ENCODE peak calls at places on chromosomes 1 and 21, in five cellular contexts. H, M, K, E and S are unnamed samples. For H4K20me1, the result is how much of the 10 kb centered on the place peaks cover.

GRCh38 chr1:15958111-15958510 is 17.8 kb downstream of the ZBTB17 start:
- DNase-seq in K (no peak), M (no peak), H (no peak), E (no peak), S (no peak)

GRCh38 chr1:92921031-92922023 is 39.9 kb downstream of the DIPK1A start:
- DNase-seq in E (no peak), M (no peak), K (no peak), H (no peak), S (no peak)

GRCh38 chr1:48869116-48869893 is 92.6 kb upstream of the BEND5 start:
- DNase-seq in K (no peak), M (no peak), E (no peak), H (no peak), S (no peak)

GRCh38 chr1:62196091-62196690 is 1.5 kb downstream of the L1TD1 start:
- DNase-seq in E (no peak), M (no peak), K (no peak), H (no peak), S (no peak)

GRCh38 chr1:169108897-169109560 is 2.5 kb downstream of the ATP1B1 start:
- DNase-seq in K (peak), E (peak), M (no peak), H (no peak), S (no peak)

GRCh38 chr21:44593598-44594405 is 1.5 kb upstream of the KRTAP10-6 start:
- DNase-seq in M (no peak), K (no peak), E (peak), H (no peak), S (peak)

GRCh38 chr1:201530741-201531521 is 8.0 kb upstream of the NAV1 start:
- DNase-seq in H (peak), M (peak), E (peak), K (peak), S (peak)

GRCh38 chr1:208951908-208952307 is 631.6 kb upstream of the CAMK1G start:
- DNase-seq in K (peak), H (peak), E (no peak), M (no peak), S (no peak)

GRCh38 chr1:44696789-44697188 is 22.3 kb downstream of the ARMH1 start:
- DNase-seq in E (no peak), H (no peak), K (no peak), M (no peak), S (no peak)

GRCh38 chr1:65791860-65792670 is 630 bp upstream of the PDE4B start:
- DNase-seq in E (no peak), K (no peak), M (no peak), H (peak), S (peak)

GRCh38 chr1:235697517-235697916 is 47.9 kb upstream of the GNG4 start:
- DNase-seq in M (no peak), E (no peak), K (no peak), H (no peak), S (no peak)

GRCh38 chr21:41120997-41121396 is 47.0 kb upstream of the BACE2 start:
- DNase-seq in H (no peak), M (no peak), K (no peak), E (no peak), S (no peak)

GRCh38 chr1:210025870-210026269 is 87.9 kb downstream of the SYT14 start:
- DNase-seq in M (no peak), H (no peak), K (no peak), E (no peak), S (no peak)

GRCh38 chr1:24117722-24118409 is 5.9 kb upstream of the MYOM3 start:
- DNase-seq in H (peak), M (no peak), E (peak), K (peak), S (no peak)

GRCh38 chr1:197199923-197200467 is 53.5 kb upstream of the ASPM start:
- DNase-seq in H (peak), E (no peak), M (no peak), K (no peak), S (no peak)

GRCh38 chr1:220818421-220819173 is 31.9 kb downstream of the MTARC1 start:
- DNase-seq in E (no peak), K (peak), H (peak), M (no peak), S (peak)

GRCh38 chr1:56482486-56482885 is 96.9 kb downstream of the PLPP3 start:
- DNase-seq in K (no peak), M (no peak), H (no peak), E (no peak), S (no peak)

DNA sequence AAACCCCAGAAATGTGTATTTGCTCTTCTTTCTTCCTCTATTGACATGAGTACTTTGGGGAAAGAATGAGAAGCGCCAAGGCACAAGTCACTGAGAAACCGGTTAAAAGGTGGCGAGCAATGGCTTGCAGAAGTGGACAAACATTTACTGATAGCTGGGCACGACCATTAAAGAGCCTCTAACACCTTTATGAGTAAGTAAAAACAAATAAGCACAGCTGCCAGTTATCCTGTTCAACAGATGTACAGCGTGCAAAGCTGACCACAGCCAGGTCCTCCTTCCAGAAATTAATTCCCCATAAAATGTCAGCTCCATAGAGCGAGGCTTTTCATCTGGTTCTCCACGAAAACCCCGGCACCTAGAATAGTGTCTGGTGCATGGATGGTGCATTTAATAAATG is 72.7 kb downstream of the CAPZB start:
- DNase-seq in M (no peak), E (no peak), H (no peak), K (no peak), S (no peak)
- H4K20me1 ChIP-seq in M (under half), E (under half), H (under half), K (under half), S (under half)

GRCh38 chr21:42286416-42286815 is 28.8 kb downstream of the TFF3 start:
- DNase-seq in M (no peak), K (no peak), E (no peak), H (no peak), S (no peak)
- H4K20me1 ChIP-seq in M (under half), K (under half), E (under half), H (under half), S (under half)

GRCh38 chr1:11701551-11701961 is 10.0 kb downstream of the DRAXIN start:
- DNase-seq in K (no peak), M (no peak), H (no peak), E (no peak), S (peak)
- H4K20me1 ChIP-seq in K (under half), M (under half), H (under half), E (under half), S (under half)

DNA sequence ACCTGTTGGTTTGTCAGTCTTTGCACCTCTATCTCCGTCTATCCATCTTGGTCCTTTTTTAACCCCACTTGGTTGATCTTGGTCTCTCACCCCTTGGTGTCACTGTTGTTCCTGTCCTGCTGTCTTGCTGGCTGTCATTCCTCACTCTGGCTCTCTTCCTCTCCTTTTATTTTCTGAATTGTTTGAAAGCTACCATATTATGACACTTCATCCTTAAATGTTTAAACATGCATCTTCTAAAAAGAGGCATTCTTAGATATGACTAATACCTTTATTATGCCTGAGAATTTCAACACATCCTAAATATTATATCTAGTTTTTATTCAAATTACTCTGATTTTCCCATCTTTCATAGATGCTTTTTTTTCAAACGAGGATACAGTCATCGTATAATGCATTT is 37.0 kb downstream of the BACH1 start:
- DNase-seq in K (no peak), H (peak), M (no peak), E (no peak), S (no peak)
- H4K20me1 ChIP-seq in K (under half), H (under half), M (under half), E (under half), S (under half)

GRCh38 chr21:37474342-37474741 is 107.8 kb downstream of the DYRK1A start:
- DNase-seq in H (no peak), E (no peak), M (no peak), K (no peak), S (no peak)

GRCh38 chr21:37478821-37479220 is 112.2 kb downstream of the DYRK1A start:
- DNase-seq in H (no peak), K (no peak), M (no peak), E (no peak), S (no peak)

GRCh38 chr21:37472581-37472980 is 106.0 kb downstream of the DYRK1A start:
- DNase-seq in E (no peak), M (no peak), K (no peak), H (no peak), S (no peak)

GRCh38 chr21:37469441-37469840 is 102.9 kb downstream of the DYRK1A start:
- DNase-seq in H (no peak), K (no peak), M (no peak), E (no peak), S (no peak)

GRCh38 chr21:37475186-37475868 is 108.8 kb downstream of the DYRK1A start:
- DNase-seq in H (no peak), E (no peak), K (no peak), M (no peak), S (no peak)
- H4K20me1 ChIP-seq in H (under half), E (under half), K (half or more), M (under half), S (under half)